ENCODE peak calls at places on chromosomes 16 and 17, in seven cellular contexts. One of them, this sample, is unnamed.

GRCh38 chr16:83806036-83806435 is 1.7 kb upstream of the HSBP1 start:
- DNase-seq in PC-3: no peak
- DNase-seq in neural progenitor cell: no peak
- DNase-seq in breast epithelium: no peak
- DNase-seq in body of pancreas: no peak
- DNase-seq in thyroid gland: no peak
- DNase-seq in astrocyte: no peak
- DNase-seq in this sample: no peak

GRCh38 chr16:9050102-9050830 is 41.2 kb upstream of the HAPSTR1 start:
- DNase-seq in PC-3: peak; percentile 14
- DNase-seq in neural progenitor cell: peak; percentile 61
- DNase-seq in breast epithelium: no peak
- DNase-seq in body of pancreas: no peak
- DNase-seq in thyroid gland: no peak
- DNase-seq in astrocyte: no peak
- DNase-seq in this sample: no peak

GRCh38 chr16:85602831-85603755 is 10.0 kb upstream of the GSE1 start:
- DNase-seq in PC-3: no peak
- DNase-seq in neural progenitor cell: no peak
- DNase-seq in breast epithelium: no peak
- DNase-seq in body of pancreas: peak; percentile 86
- DNase-seq in thyroid gland: peak; percentile 82
- DNase-seq in astrocyte: no peak
- DNase-seq in this sample: no peak

GRCh38 chr16:86529160-86529559 is 18.8 kb downstream of the FOXF1 start:
- DNase-seq in PC-3: no peak
- DNase-seq in neural progenitor cell: no peak
- DNase-seq in breast epithelium: no peak
- DNase-seq in body of pancreas: no peak
- DNase-seq in thyroid gland: no peak
- DNase-seq in astrocyte: no peak
- DNase-seq in this sample: no peak

GRCh38 chr17:41792835-41793748 is 6.6 kb upstream of the JUP start:
- DNase-seq in PC-3: peak; percentile 86
- DNase-seq in neural progenitor cell: peak; percentile 31
- DNase-seq in breast epithelium: peak; percentile 87
- DNase-seq in body of pancreas: peak; percentile 76
- DNase-seq in thyroid gland: peak; percentile 90
- DNase-seq in astrocyte: peak; percentile 66
- DNase-seq in this sample: peak; percentile 87

GRCh38 chr17:45242015-45242414 is 19.9 kb downstream of the SPATA32 start:
- DNase-seq in PC-3: no peak
- DNase-seq in neural progenitor cell: no peak
- DNase-seq in breast epithelium: no peak
- DNase-seq in body of pancreas: no peak
- DNase-seq in thyroid gland: no peak
- DNase-seq in astrocyte: no peak
- DNase-seq in this sample: no peak

GRCh38 chr16:935684-936083 is 35.1 kb downstream of the LMF1 start:
- DNase-seq in PC-3: no peak
- DNase-seq in neural progenitor cell: no peak
- DNase-seq in breast epithelium: no peak
- DNase-seq in body of pancreas: no peak
- DNase-seq in thyroid gland: no peak
- DNase-seq in astrocyte: no peak
- DNase-seq in this sample: no peak

GRCh38 chr17:74528491-74529199 is 2.6 kb downstream of the CD300LB start:
- DNase-seq in PC-3: no peak
- DNase-seq in neural progenitor cell: no peak
- DNase-seq in breast epithelium: peak; percentile 8
- DNase-seq in body of pancreas: peak; percentile 81
- DNase-seq in thyroid gland: no peak
- DNase-seq in astrocyte: no peak
- DNase-seq in this sample: peak; percentile 34

GRCh38 chr17:62778990-62779681 is 29.0 kb downstream of the MARCHF10 start:
- DNase-seq in PC-3: peak; percentile 98
- DNase-seq in neural progenitor cell: no peak
- DNase-seq in breast epithelium: peak; percentile 61
- DNase-seq in body of pancreas: peak; percentile 49
- DNase-seq in thyroid gland: peak; percentile 62
- DNase-seq in astrocyte: peak; percentile 99
- DNase-seq in this sample: peak; percentile 37

GRCh38 chr17:79923974-79924638 is 84.9 kb upstream of the CBX4 start:
- DNase-seq in PC-3: peak; percentile 52
- DNase-seq in neural progenitor cell: peak; percentile 90
- DNase-seq in breast epithelium: no peak
- DNase-seq in body of pancreas: peak; percentile 43
- DNase-seq in thyroid gland: no peak
- DNase-seq in astrocyte: no peak
- DNase-seq in this sample: peak; percentile 80

GRCh38 chr17:4534928-4535666 is 20.1 kb downstream of the MYBBP1A start:
- DNase-seq in PC-3: no peak
- DNase-seq in neural progenitor cell: no peak
- DNase-seq in breast epithelium: no peak
- DNase-seq in body of pancreas: no peak
- DNase-seq in thyroid gland: no peak
- DNase-seq in astrocyte: no peak
- DNase-seq in this sample: no peak

GRCh38 chr16:85002643-85003042 is 8.7 kb downstream of the ZDHHC7 start:
- DNase-seq in PC-3: no peak
- DNase-seq in neural progenitor cell: peak; percentile 17
- DNase-seq in breast epithelium: no peak
- DNase-seq in body of pancreas: peak; percentile 55
- DNase-seq in thyroid gland: no peak
- DNase-seq in astrocyte: no peak
- DNase-seq in this sample: peak; percentile 41

GRCh38 chr17:82428546-82428945 is 10.2 kb upstream of the OGFOD3 start:
- DNase-seq in PC-3: no peak
- DNase-seq in neural progenitor cell: no peak
- DNase-seq in breast epithelium: no peak
- DNase-seq in body of pancreas: no peak
- DNase-seq in thyroid gland: no peak
- DNase-seq in astrocyte: no peak
- DNase-seq in this sample: no peak

GRCh38 chr17:45016823-45017222 is 34.6 kb downstream of the DCAKD start:
- DNase-seq in PC-3: peak; percentile 33
- DNase-seq in neural progenitor cell: peak; percentile 41
- DNase-seq in breast epithelium: no peak
- DNase-seq in body of pancreas: peak; percentile 24
- DNase-seq in thyroid gland: no peak
- DNase-seq in astrocyte: no peak
- DNase-seq in this sample: no peak

GRCh38 chr17:74754832-74755231 is 6.4 kb downstream of the NHERF1 start:
- DNase-seq in PC-3: no peak
- DNase-seq in neural progenitor cell: no peak
- DNase-seq in breast epithelium: no peak
- DNase-seq in body of pancreas: no peak
- DNase-seq in thyroid gland: no peak
- DNase-seq in astrocyte: no peak
- DNase-seq in this sample: no peak

GRCh38 chr16:54597222-54597621 is 310.6 kb upstream of the IRX3 start:
- DNase-seq in PC-3: no peak
- DNase-seq in neural progenitor cell: no peak
- DNase-seq in breast epithelium: no peak
- DNase-seq in body of pancreas: no peak
- DNase-seq in thyroid gland: no peak
- DNase-seq in astrocyte: no peak
- DNase-seq in this sample: no peak

DNA sequence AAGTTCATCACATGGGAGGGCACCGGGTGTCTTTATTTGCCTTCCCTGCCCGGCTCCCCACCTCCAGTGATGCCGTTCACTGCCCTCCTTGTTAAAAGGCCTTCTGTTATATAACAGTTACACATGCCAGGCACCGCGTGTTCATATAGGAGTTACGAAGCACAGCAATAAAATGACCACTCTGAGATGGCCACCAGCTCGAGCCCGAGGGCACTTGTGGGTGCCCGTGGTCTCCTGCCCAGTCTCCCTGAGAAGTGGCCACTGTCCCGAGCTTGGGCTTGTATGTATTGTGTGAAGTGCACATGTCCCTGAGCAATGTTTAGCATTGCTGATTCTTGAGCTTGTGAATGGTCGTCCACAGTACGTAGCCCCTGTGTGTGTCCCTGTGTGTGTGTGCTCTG is 355.6 kb downstream of the SEC14L1 start:
- DNase-seq in PC-3: no peak
- DNase-seq in neural progenitor cell: no peak
- DNase-seq in breast epithelium: no peak
- DNase-seq in body of pancreas: no peak
- DNase-seq in thyroid gland: no peak
- DNase-seq in astrocyte: no peak
- DNase-seq in this sample: no peak
- H3K36me3 ChIP-seq in PC-3: peaks cover 62% of the 10 kb centered on the region
- H3K36me3 ChIP-seq in neural progenitor cell: no peaks in the 10 kb centered on the region
- H3K36me3 ChIP-seq in breast epithelium: no peaks in the 10 kb centered on the region
- H3K36me3 ChIP-seq in body of pancreas: no peaks in the 10 kb centered on the region
- H3K36me3 ChIP-seq in thyroid gland: peaks cover 8% of the 10 kb centered on the region
- H3K36me3 ChIP-seq in astrocyte: peaks cover 12% of the 10 kb centered on the region
- H3K36me3 ChIP-seq in this sample: no peaks in the 10 kb centered on the region

DNA sequence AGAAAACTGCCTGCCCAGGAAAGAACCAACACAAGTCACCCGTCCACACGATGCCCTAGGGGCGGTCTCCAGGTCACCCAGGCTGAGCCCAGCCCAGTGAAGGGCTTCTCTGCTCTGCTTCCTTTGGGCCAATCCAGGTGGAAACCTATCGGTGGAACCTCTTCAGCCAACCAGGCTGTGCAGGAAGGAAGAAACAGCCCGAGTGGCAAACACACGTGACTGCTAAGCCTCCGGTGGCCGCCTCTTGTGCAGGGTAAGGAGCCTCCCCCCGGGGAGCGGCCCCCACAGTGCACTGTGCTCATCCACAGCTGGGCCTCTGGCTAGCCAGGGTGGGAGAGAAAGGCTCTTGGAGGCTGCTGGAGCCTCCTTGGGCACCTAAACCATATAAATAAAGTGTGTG is 2.5 kb downstream of the RTN4RL1 start:
- DNase-seq in PC-3: no peak
- DNase-seq in neural progenitor cell: no peak
- DNase-seq in breast epithelium: no peak
- DNase-seq in body of pancreas: no peak
- DNase-seq in thyroid gland: no peak
- DNase-seq in astrocyte: no peak
- DNase-seq in this sample: no peak
- H3K4me3 ChIP-seq in PC-3: no peak overlapping the region
- H3K4me3 ChIP-seq in neural progenitor cell: no peak overlapping the region
- H3K4me3 ChIP-seq in breast epithelium: peak overlapping the region; percentile 75
- H3K4me3 ChIP-seq in body of pancreas: no peak overlapping the region
- H3K4me3 ChIP-seq in thyroid gland: no peak overlapping the region
- H3K4me3 ChIP-seq in astrocyte: no peak overlapping the region
- H3K4me3 ChIP-seq in this sample: no peak overlapping the region

GRCh38 chr17:80970044-80970761 is 21.4 kb upstream of the CHMP6 start:
- DNase-seq in PC-3: peak; percentile 57
- DNase-seq in neural progenitor cell: peak; percentile 62
- DNase-seq in breast epithelium: no peak
- DNase-seq in body of pancreas: no peak
- DNase-seq in thyroid gland: peak; percentile 22
- DNase-seq in astrocyte: no peak
- DNase-seq in this sample: peak; percentile 54
- TF ChIP-seq CTCF in PC-3: peak; percentile 65
- TF ChIP-seq CTCF in neural progenitor cell: peak; percentile 54
- TF ChIP-seq CTCF in breast epithelium: no peak
- TF ChIP-seq CTCF in body of pancreas: peak; percentile 21
- TF ChIP-seq CTCF in thyroid gland: no peak
- TF ChIP-seq CTCF in astrocyte: no peak
- TF ChIP-seq CTCF in this sample: no peak

GRCh38 chr17:69454051-69454450 is 39.6 kb downstream of the MAP2K6 start:
- DNase-seq in PC-3: no peak
- DNase-seq in neural progenitor cell: no peak
- DNase-seq in breast epithelium: no peak
- DNase-seq in body of pancreas: no peak
- DNase-seq in thyroid gland: no peak
- DNase-seq in astrocyte: no peak
- DNase-seq in this sample: no peak
- H3K36me3 ChIP-seq in PC-3: no peaks in the 10 kb centered on the region
- H3K36me3 ChIP-seq in neural progenitor cell: no peaks in the 10 kb centered on the region
- H3K36me3 ChIP-seq in breast epithelium: no peaks in the 10 kb centered on the region
- H3K36me3 ChIP-seq in body of pancreas: no peaks in the 10 kb centered on the region
- H3K36me3 ChIP-seq in thyroid gland: no peaks in the 10 kb centered on the region
- H3K36me3 ChIP-seq in astrocyte: no peaks in the 10 kb centered on the region
- H3K36me3 ChIP-seq in this sample: no peaks in the 10 kb centered on the region

DNA sequence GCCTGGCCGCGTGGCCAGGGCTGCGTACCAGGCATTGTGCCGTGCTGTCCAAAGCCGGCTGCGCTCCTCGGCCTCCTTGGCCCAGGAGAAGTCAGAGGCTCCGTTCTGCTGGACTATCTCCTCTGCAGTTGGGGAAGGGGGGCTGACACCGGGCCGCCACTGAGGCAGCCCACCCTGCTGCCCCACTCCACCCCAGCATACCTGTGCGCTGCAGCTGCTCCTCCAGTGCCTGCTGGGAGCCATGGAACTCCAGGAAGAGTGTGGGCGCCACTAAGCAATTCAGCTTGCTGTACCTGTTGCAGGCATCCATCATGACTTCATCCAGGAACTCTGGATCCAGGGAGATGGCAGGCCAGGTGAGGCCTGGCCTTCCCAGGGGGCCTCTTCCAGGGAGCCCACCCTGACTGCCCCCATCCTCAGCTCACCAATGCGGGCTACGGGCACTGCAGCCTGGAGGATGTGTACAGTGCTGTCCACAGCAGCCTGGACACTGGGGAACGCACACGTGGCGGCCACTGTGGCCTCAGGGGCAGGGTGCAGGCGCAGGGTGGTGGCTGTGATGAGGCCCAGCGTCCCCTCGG is 2.9 kb downstream of the LDHD start:
- DNase-seq in PC-3: no peak
- DNase-seq in neural progenitor cell: no peak
- DNase-seq in breast epithelium: no peak
- DNase-seq in body of pancreas: no peak
- DNase-seq in thyroid gland: no peak
- DNase-seq in astrocyte: no peak
- DNase-seq in this sample: peak; percentile 44
- H3K4me3 ChIP-seq in PC-3: no peak overlapping the region
- H3K4me3 ChIP-seq in neural progenitor cell: no peak overlapping the region
- H3K4me3 ChIP-seq in breast epithelium: no peak overlapping the region
- H3K4me3 ChIP-seq in body of pancreas: no peak overlapping the region
- H3K4me3 ChIP-seq in thyroid gland: no peak overlapping the region
- H3K4me3 ChIP-seq in astrocyte: no peak overlapping the region
- H3K4me3 ChIP-seq in this sample: no peak overlapping the region

This sample was measured in mucosa of descending colon.